ENCODE peak calls at places on chromosomes 1 and 21, in eight cellular contexts. One of them, this sample, is unnamed.
A peak's percentile ranks its signal among the peaks of the same experiment; 100 is the strongest.

GRCh38 chr1:109193653-109194590 is 19.8 kb upstream of the SARS1 start:
- DNase-seq in NCI-H2081: peak; percentile 40
- DNase-seq in mammary epithelial cell: no peak
- DNase-seq in mucosa of gallbladder: peak; percentile 28
- DNase-seq in stimulated activated CD4-positive, alpha-beta T cell treated with anti-CD3 and anti-CD28 coated beads, Interleukin-1b, Interleukin-23, amount 100 ng/mL, for 1 hour: peak; percentile 47
- DNase-seq in effector CD8-positive, alpha-beta T cell: peak; percentile 19
- DNase-seq in T-helper 9 cell: peak; percentile 31
- DNase-seq in left ventricle myocardium inferior: no peak
- DNase-seq in this sample: peak; percentile 43

GRCh38 chr1:245715291-245715701 is 560.5 kb downstream of the KIF26B start:
- DNase-seq in stimulated activated CD4-positive, alpha-beta T cell treated with anti-CD3 and anti-CD28 coated beads, Interleukin-1b, Interleukin-23, amount 100 ng/mL, for 1 hour: no peak
- DNase-seq in NCI-H2081: no peak
- DNase-seq in left ventricle myocardium inferior: no peak
- DNase-seq in T-helper 9 cell: no peak
- DNase-seq in effector CD8-positive, alpha-beta T cell: no peak
- DNase-seq in mucosa of gallbladder: no peak
- DNase-seq in mammary epithelial cell: peak; percentile 35
- DNase-seq in this sample: peak; percentile 93

GRCh38 chr1:48807599-48808260 is 31.0 kb upstream of the BEND5 start:
- DNase-seq in mammary epithelial cell: no peak
- DNase-seq in T-helper 9 cell: no peak
- DNase-seq in effector CD8-positive, alpha-beta T cell: no peak
- DNase-seq in mucosa of gallbladder: no peak
- DNase-seq in stimulated activated CD4-positive, alpha-beta T cell treated with anti-CD3 and anti-CD28 coated beads, Interleukin-1b, Interleukin-23, amount 100 ng/mL, for 1 hour: no peak
- DNase-seq in NCI-H2081: no peak
- DNase-seq in left ventricle myocardium inferior: no peak
- DNase-seq in this sample: no peak

GRCh38 chr21:31744162-31744800 is 12.4 kb upstream of the SCAF4 start:
- DNase-seq in effector CD8-positive, alpha-beta T cell: no peak
- DNase-seq in NCI-H2081: no peak
- DNase-seq in T-helper 9 cell: no peak
- DNase-seq in left ventricle myocardium inferior: no peak
- DNase-seq in mucosa of gallbladder: no peak
- DNase-seq in stimulated activated CD4-positive, alpha-beta T cell treated with anti-CD3 and anti-CD28 coated beads, Interleukin-1b, Interleukin-23, amount 100 ng/mL, for 1 hour: no peak
- DNase-seq in mammary epithelial cell: no peak
- DNase-seq in this sample: no peak

GRCh38 chr1:205916541-205916940 is 26.7 kb downstream of the SLC26A9 start:
- DNase-seq in NCI-H2081: no peak
- DNase-seq in T-helper 9 cell: no peak
- DNase-seq in effector CD8-positive, alpha-beta T cell: no peak
- DNase-seq in stimulated activated CD4-positive, alpha-beta T cell treated with anti-CD3 and anti-CD28 coated beads, Interleukin-1b, Interleukin-23, amount 100 ng/mL, for 1 hour: no peak
- DNase-seq in mucosa of gallbladder: no peak
- DNase-seq in left ventricle myocardium inferior: no peak
- DNase-seq in mammary epithelial cell: peak; percentile 29
- DNase-seq in this sample: peak; percentile 44

GRCh38 chr1:70057500-70057899 is 147.9 kb downstream of the LRRC40 start:
- DNase-seq in effector CD8-positive, alpha-beta T cell: no peak
- DNase-seq in mammary epithelial cell: no peak
- DNase-seq in T-helper 9 cell: no peak
- DNase-seq in mucosa of gallbladder: no peak
- DNase-seq in left ventricle myocardium inferior: no peak
- DNase-seq in stimulated activated CD4-positive, alpha-beta T cell treated with anti-CD3 and anti-CD28 coated beads, Interleukin-1b, Interleukin-23, amount 100 ng/mL, for 1 hour: no peak
- DNase-seq in NCI-H2081: no peak
- DNase-seq in this sample: no peak

GRCh38 chr1:38029725-38030511 is 16.7 kb downstream of the POU3F1 start:
- DNase-seq in stimulated activated CD4-positive, alpha-beta T cell treated with anti-CD3 and anti-CD28 coated beads, Interleukin-1b, Interleukin-23, amount 100 ng/mL, for 1 hour: peak; percentile 50
- DNase-seq in mucosa of gallbladder: peak; percentile 18
- DNase-seq in mammary epithelial cell: peak; percentile 86
- DNase-seq in left ventricle myocardium inferior: peak; percentile 51
- DNase-seq in effector CD8-positive, alpha-beta T cell: no peak
- DNase-seq in T-helper 9 cell: no peak
- DNase-seq in NCI-H2081: no peak
- DNase-seq in this sample: peak; percentile 84

GRCh38 chr1:165355977-165356811 is at the start of gene LMX1A:
- DNase-seq in effector CD8-positive, alpha-beta T cell: no peak
- DNase-seq in NCI-H2081: no peak
- DNase-seq in stimulated activated CD4-positive, alpha-beta T cell treated with anti-CD3 and anti-CD28 coated beads, Interleukin-1b, Interleukin-23, amount 100 ng/mL, for 1 hour: no peak
- DNase-seq in mammary epithelial cell: peak; percentile 17
- DNase-seq in mucosa of gallbladder: no peak
- DNase-seq in left ventricle myocardium inferior: no peak
- DNase-seq in T-helper 9 cell: no peak
- DNase-seq in this sample: peak; percentile 10

GRCh38 chr1:9539829-9540550 is 725 bp downstream of the SLC25A33 start:
- DNase-seq in mammary epithelial cell: peak; percentile 30
- DNase-seq in effector CD8-positive, alpha-beta T cell: peak; percentile 16
- DNase-seq in T-helper 9 cell: peak; percentile 32
- DNase-seq in left ventricle myocardium inferior: peak; percentile 41
- DNase-seq in stimulated activated CD4-positive, alpha-beta T cell treated with anti-CD3 and anti-CD28 coated beads, Interleukin-1b, Interleukin-23, amount 100 ng/mL, for 1 hour: peak; percentile 31
- DNase-seq in NCI-H2081: peak; percentile 53
- DNase-seq in mucosa of gallbladder: peak; percentile 26
- DNase-seq in this sample: peak; percentile 71

GRCh38 chr1:38228718-38229117 is 182.1 kb upstream of the POU3F1 start:
- DNase-seq in mammary epithelial cell: no peak
- DNase-seq in NCI-H2081: no peak
- DNase-seq in left ventricle myocardium inferior: no peak
- DNase-seq in effector CD8-positive, alpha-beta T cell: no peak
- DNase-seq in mucosa of gallbladder: no peak
- DNase-seq in T-helper 9 cell: no peak
- DNase-seq in stimulated activated CD4-positive, alpha-beta T cell treated with anti-CD3 and anti-CD28 coated beads, Interleukin-1b, Interleukin-23, amount 100 ng/mL, for 1 hour: no peak
- DNase-seq in this sample: no peak

GRCh38 chr21:34808569-34809204 is 139.9 kb downstream of the CLIC6 start:
- DNase-seq in T-helper 9 cell: no peak
- DNase-seq in NCI-H2081: no peak
- DNase-seq in stimulated activated CD4-positive, alpha-beta T cell treated with anti-CD3 and anti-CD28 coated beads, Interleukin-1b, Interleukin-23, amount 100 ng/mL, for 1 hour: no peak
- DNase-seq in left ventricle myocardium inferior: no peak
- DNase-seq in mucosa of gallbladder: no peak
- DNase-seq in mammary epithelial cell: peak; percentile 77
- DNase-seq in effector CD8-positive, alpha-beta T cell: no peak
- DNase-seq in this sample: no peak

GRCh38 chr21:43300496-43301423 is 126.2 kb downstream of the SIK1 start:
- DNase-seq in stimulated activated CD4-positive, alpha-beta T cell treated with anti-CD3 and anti-CD28 coated beads, Interleukin-1b, Interleukin-23, amount 100 ng/mL, for 1 hour: no peak
- DNase-seq in mucosa of gallbladder: no peak
- DNase-seq in effector CD8-positive, alpha-beta T cell: no peak
- DNase-seq in NCI-H2081: no peak
- DNase-seq in mammary epithelial cell: peak; percentile 88
- DNase-seq in left ventricle myocardium inferior: peak; percentile 63
- DNase-seq in T-helper 9 cell: no peak
- DNase-seq in this sample: peak; percentile 13

GRCh38 chr1:178819123-178819522 is 51.8 kb downstream of the ANGPTL1 start:
- DNase-seq in effector CD8-positive, alpha-beta T cell: no peak
- DNase-seq in mammary epithelial cell: no peak
- DNase-seq in NCI-H2081: no peak
- DNase-seq in left ventricle myocardium inferior: no peak
- DNase-seq in mucosa of gallbladder: no peak
- DNase-seq in T-helper 9 cell: no peak
- DNase-seq in stimulated activated CD4-positive, alpha-beta T cell treated with anti-CD3 and anti-CD28 coated beads, Interleukin-1b, Interleukin-23, amount 100 ng/mL, for 1 hour: no peak
- DNase-seq in this sample: no peak

GRCh38 chr1:52670599-52670998 is 27.5 kb downstream of the COA7 start:
- DNase-seq in mucosa of gallbladder: no peak
- DNase-seq in effector CD8-positive, alpha-beta T cell: no peak
- DNase-seq in mammary epithelial cell: no peak
- DNase-seq in T-helper 9 cell: no peak
- DNase-seq in NCI-H2081: no peak
- DNase-seq in left ventricle myocardium inferior: no peak
- DNase-seq in stimulated activated CD4-positive, alpha-beta T cell treated with anti-CD3 and anti-CD28 coated beads, Interleukin-1b, Interleukin-23, amount 100 ng/mL, for 1 hour: no peak
- DNase-seq in this sample: no peak

GRCh38 chr1:39076127-39076798 is 50.1 kb downstream of the NDUFS5 start:
- DNase-seq in mucosa of gallbladder: peak; percentile 63
- DNase-seq in T-helper 9 cell: no peak
- DNase-seq in stimulated activated CD4-positive, alpha-beta T cell treated with anti-CD3 and anti-CD28 coated beads, Interleukin-1b, Interleukin-23, amount 100 ng/mL, for 1 hour: no peak
- DNase-seq in effector CD8-positive, alpha-beta T cell: no peak
- DNase-seq in NCI-H2081: peak; percentile 18
- DNase-seq in left ventricle myocardium inferior: peak; percentile 83
- DNase-seq in mammary epithelial cell: peak; percentile 29
- DNase-seq in this sample: peak; percentile 48

GRCh38 chr1:153842006-153842471 is 66.8 kb downstream of the SLC27A3 start:
- DNase-seq in mucosa of gallbladder: no peak
- DNase-seq in mammary epithelial cell: no peak
- DNase-seq in NCI-H2081: no peak
- DNase-seq in T-helper 9 cell: no peak
- DNase-seq in stimulated activated CD4-positive, alpha-beta T cell treated with anti-CD3 and anti-CD28 coated beads, Interleukin-1b, Interleukin-23, amount 100 ng/mL, for 1 hour: no peak
- DNase-seq in effector CD8-positive, alpha-beta T cell: no peak
- DNase-seq in left ventricle myocardium inferior: no peak
- DNase-seq in this sample: no peak

GRCh38 chr1:64396817-64397216 is 73.1 kb upstream of the CACHD1 start:
- DNase-seq in NCI-H2081: no peak
- DNase-seq in stimulated activated CD4-positive, alpha-beta T cell treated with anti-CD3 and anti-CD28 coated beads, Interleukin-1b, Interleukin-23, amount 100 ng/mL, for 1 hour: no peak
- DNase-seq in effector CD8-positive, alpha-beta T cell: no peak
- DNase-seq in mucosa of gallbladder: no peak
- DNase-seq in mammary epithelial cell: no peak
- DNase-seq in T-helper 9 cell: no peak
- DNase-seq in left ventricle myocardium inferior: no peak
- DNase-seq in this sample: no peak

GRCh38 chr1:217506878-217507277 is 124.0 kb downstream of the GPATCH2 start:
- DNase-seq in mucosa of gallbladder: no peak
- DNase-seq in stimulated activated CD4-positive, alpha-beta T cell treated with anti-CD3 and anti-CD28 coated beads, Interleukin-1b, Interleukin-23, amount 100 ng/mL, for 1 hour: no peak
- DNase-seq in left ventricle myocardium inferior: no peak
- DNase-seq in effector CD8-positive, alpha-beta T cell: no peak
- DNase-seq in mammary epithelial cell: peak; percentile 92
- DNase-seq in NCI-H2081: peak; percentile 80
- DNase-seq in T-helper 9 cell: no peak
- DNase-seq in this sample: peak; percentile 45

GRCh38 chr1:205144751-205145150 is 23.0 kb upstream of the RBBP5 start:
- DNase-seq in left ventricle myocardium inferior: no peak
- DNase-seq in T-helper 9 cell: no peak
- DNase-seq in effector CD8-positive, alpha-beta T cell: no peak
- DNase-seq in mammary epithelial cell: no peak
- DNase-seq in NCI-H2081: no peak
- DNase-seq in stimulated activated CD4-positive, alpha-beta T cell treated with anti-CD3 and anti-CD28 coated beads, Interleukin-1b, Interleukin-23, amount 100 ng/mL, for 1 hour: no peak
- DNase-seq in mucosa of gallbladder: no peak
- DNase-seq in this sample: peak; percentile 64

GRCh38 chr1:244735404-244735803 is 82.5 kb downstream of the DESI2 start:
- DNase-seq in NCI-H2081: no peak
- DNase-seq in left ventricle myocardium inferior: no peak
- DNase-seq in effector CD8-positive, alpha-beta T cell: no peak
- DNase-seq in mucosa of gallbladder: no peak
- DNase-seq in stimulated activated CD4-positive, alpha-beta T cell treated with anti-CD3 and anti-CD28 coated beads, Interleukin-1b, Interleukin-23, amount 100 ng/mL, for 1 hour: no peak
- DNase-seq in mammary epithelial cell: peak; percentile 83
- DNase-seq in T-helper 9 cell: no peak
- DNase-seq in this sample: peak; percentile 6

GRCh38 chr21:15592271-15592860 is 137.4 kb upstream of the USP25 start:
- DNase-seq in mammary epithelial cell: peak; percentile 35
- DNase-seq in T-helper 9 cell: no peak
- DNase-seq in NCI-H2081: peak; percentile 48
- DNase-seq in left ventricle myocardium inferior: no peak
- DNase-seq in stimulated activated CD4-positive, alpha-beta T cell treated with anti-CD3 and anti-CD28 coated beads, Interleukin-1b, Interleukin-23, amount 100 ng/mL, for 1 hour: no peak
- DNase-seq in mucosa of gallbladder: no peak
- DNase-seq in effector CD8-positive, alpha-beta T cell: no peak
- DNase-seq in this sample: peak; percentile 54

GRCh38 chr1:194159941-194160340 is 973.5 kb upstream of the B3GALT2 start:
- DNase-seq in left ventricle myocardium inferior: no peak
- DNase-seq in stimulated activated CD4-positive, alpha-beta T cell treated with anti-CD3 and anti-CD28 coated beads, Interleukin-1b, Interleukin-23, amount 100 ng/mL, for 1 hour: no peak
- DNase-seq in effector CD8-positive, alpha-beta T cell: no peak
- DNase-seq in T-helper 9 cell: no peak
- DNase-seq in NCI-H2081: no peak
- DNase-seq in mammary epithelial cell: no peak
- DNase-seq in mucosa of gallbladder: no peak
- DNase-seq in this sample: no peak

GRCh38 chr1:114248162-114248561 is 94.5 kb upstream of the SYT6 start:
- DNase-seq in left ventricle myocardium inferior: no peak
- DNase-seq in effector CD8-positive, alpha-beta T cell: no peak
- DNase-seq in stimulated activated CD4-positive, alpha-beta T cell treated with anti-CD3 and anti-CD28 coated beads, Interleukin-1b, Interleukin-23, amount 100 ng/mL, for 1 hour: no peak
- DNase-seq in T-helper 9 cell: no peak
- DNase-seq in NCI-H2081: no peak
- DNase-seq in mucosa of gallbladder: no peak
- DNase-seq in mammary epithelial cell: no peak
- DNase-seq in this sample: no peak

GRCh38 chr1:247357781-247358211 is 26.1 kb upstream of the ZNF496 start:
- DNase-seq in mammary epithelial cell: peak; percentile 32
- DNase-seq in T-helper 9 cell: no peak
- DNase-seq in effector CD8-positive, alpha-beta T cell: no peak
- DNase-seq in mucosa of gallbladder: no peak
- DNase-seq in stimulated activated CD4-positive, alpha-beta T cell treated with anti-CD3 and anti-CD28 coated beads, Interleukin-1b, Interleukin-23, amount 100 ng/mL, for 1 hour: no peak
- DNase-seq in left ventricle myocardium inferior: no peak
- DNase-seq in NCI-H2081: no peak
- DNase-seq in this sample: peak; percentile 92

GRCh38 chr21:45590246-45590725 is 48.0 kb upstream of the SLC19A1 start:
- DNase-seq in NCI-H2081: no peak
- DNase-seq in T-helper 9 cell: peak; percentile 81
- DNase-seq in mammary epithelial cell: peak; percentile 7
- DNase-seq in effector CD8-positive, alpha-beta T cell: peak; percentile 74
- DNase-seq in left ventricle myocardium inferior: peak; percentile 72
- DNase-seq in stimulated activated CD4-positive, alpha-beta T cell treated with anti-CD3 and anti-CD28 coated beads, Interleukin-1b, Interleukin-23, amount 100 ng/mL, for 1 hour: peak; percentile 68
- DNase-seq in mucosa of gallbladder: peak; percentile 44
- DNase-seq in this sample: peak; percentile 27

GRCh38 chr1:226643701-226644540 is 95.2 kb downstream of the ITPKB start:
- DNase-seq in NCI-H2081: no peak
- DNase-seq in T-helper 9 cell: no peak
- DNase-seq in left ventricle myocardium inferior: peak; percentile 11
- DNase-seq in stimulated activated CD4-positive, alpha-beta T cell treated with anti-CD3 and anti-CD28 coated beads, Interleukin-1b, Interleukin-23, amount 100 ng/mL, for 1 hour: no peak
- DNase-seq in effector CD8-positive, alpha-beta T cell: peak; percentile 36
- DNase-seq in mammary epithelial cell: no peak
- DNase-seq in mucosa of gallbladder: no peak
- DNase-seq in this sample: no peak

GRCh38 chr1:150152182-150152536 is 2.4 kb downstream of the PLEKHO1 start:
- DNase-seq in mucosa of gallbladder: no peak
- DNase-seq in stimulated activated CD4-positive, alpha-beta T cell treated with anti-CD3 and anti-CD28 coated beads, Interleukin-1b, Interleukin-23, amount 100 ng/mL, for 1 hour: no peak
- DNase-seq in mammary epithelial cell: no peak
- DNase-seq in effector CD8-positive, alpha-beta T cell: no peak
- DNase-seq in NCI-H2081: no peak
- DNase-seq in left ventricle myocardium inferior: no peak
- DNase-seq in T-helper 9 cell: no peak
- DNase-seq in this sample: peak; percentile 47

GRCh38 chr1:229027622-229028182 is 243.2 kb upstream of the RAB4A start:
- DNase-seq in T-helper 9 cell: no peak
- DNase-seq in left ventricle myocardium inferior: no peak
- DNase-seq in mammary epithelial cell: no peak
- DNase-seq in NCI-H2081: no peak
- DNase-seq in effector CD8-positive, alpha-beta T cell: no peak
- DNase-seq in mucosa of gallbladder: no peak
- DNase-seq in stimulated activated CD4-positive, alpha-beta T cell treated with anti-CD3 and anti-CD28 coated beads, Interleukin-1b, Interleukin-23, amount 100 ng/mL, for 1 hour: no peak
- DNase-seq in this sample: peak; percentile 10

GRCh38 chr1:21216835-21217811 is 40.4 kb upstream of the EIF4G3 start:
- DNase-seq in mucosa of gallbladder: peak; percentile 47
- DNase-seq in effector CD8-positive, alpha-beta T cell: peak; percentile 52
- DNase-seq in T-helper 9 cell: peak; percentile 55
- DNase-seq in NCI-H2081: peak; percentile 15
- DNase-seq in left ventricle myocardium inferior: no peak
- DNase-seq in stimulated activated CD4-positive, alpha-beta T cell treated with anti-CD3 and anti-CD28 coated beads, Interleukin-1b, Interleukin-23, amount 100 ng/mL, for 1 hour: peak; percentile 50
- DNase-seq in mammary epithelial cell: peak; percentile 61
- DNase-seq in this sample: peak; percentile 67

GRCh38 chr1:155591770-155592169 is 18.2 kb upstream of the MSTO1 start:
- DNase-seq in mucosa of gallbladder: peak; percentile 34
- DNase-seq in effector CD8-positive, alpha-beta T cell: no peak
- DNase-seq in left ventricle myocardium inferior: no peak
- DNase-seq in T-helper 9 cell: no peak
- DNase-seq in stimulated activated CD4-positive, alpha-beta T cell treated with anti-CD3 and anti-CD28 coated beads, Interleukin-1b, Interleukin-23, amount 100 ng/mL, for 1 hour: no peak
- DNase-seq in mammary epithelial cell: peak; percentile 33
- DNase-seq in NCI-H2081: peak; percentile 74
- DNase-seq in this sample: peak; percentile 63

GRCh38 chr1:99501871-99502270 is 144.0 kb upstream of the PALMD start:
- DNase-seq in NCI-H2081: no peak
- DNase-seq in mammary epithelial cell: no peak
- DNase-seq in effector CD8-positive, alpha-beta T cell: no peak
- DNase-seq in T-helper 9 cell: no peak
- DNase-seq in left ventricle myocardium inferior: no peak
- DNase-seq in mucosa of gallbladder: no peak
- DNase-seq in stimulated activated CD4-positive, alpha-beta T cell treated with anti-CD3 and anti-CD28 coated beads, Interleukin-1b, Interleukin-23, amount 100 ng/mL, for 1 hour: no peak
- DNase-seq in this sample: no peak

GRCh38 chr1:155968670-155969069 is 9.7 kb downstream of the ARHGEF2 start:
- DNase-seq in T-helper 9 cell: no peak
- DNase-seq in mucosa of gallbladder: no peak
- DNase-seq in NCI-H2081: peak; percentile 37
- DNase-seq in left ventricle myocardium inferior: peak; percentile 58
- DNase-seq in effector CD8-positive, alpha-beta T cell: no peak
- DNase-seq in stimulated activated CD4-positive, alpha-beta T cell treated with anti-CD3 and anti-CD28 coated beads, Interleukin-1b, Interleukin-23, amount 100 ng/mL, for 1 hour: no peak
- DNase-seq in mammary epithelial cell: no peak
- DNase-seq in this sample: no peak

This sample was measured in kidney tubule cell.